ENCODE peak calls at places on chromosomes 5 and 9, in six cellular contexts. One of them, this sample, is unnamed.

GRCh38 chr9:15244001-15244441 is 63.0 kb downstream of the TTC39B start:
- DNase-seq in mesenchymal stem cell: no peak
- DNase-seq in IMR-90: peak; percentile 81
- DNase-seq in H1: no peak
- DNase-seq in neuronal stem cell: no peak
- DNase-seq in trophoblast cell: no peak
- DNase-seq in this sample: no peak

GRCh38 chr9:7273575-7273974 is 515.8 kb downstream of the KDM4C start:
- DNase-seq in mesenchymal stem cell: peak; percentile 61
- DNase-seq in IMR-90: peak; percentile 40
- DNase-seq in H1: no peak
- DNase-seq in neuronal stem cell: no peak
- DNase-seq in trophoblast cell: no peak
- DNase-seq in this sample: no peak

GRCh38 chr5:95730011-95730700 is 980 bp upstream of the RHOBTB3 start:
- DNase-seq in mesenchymal stem cell: no peak
- DNase-seq in IMR-90: peak; percentile 33
- DNase-seq in H1: no peak
- DNase-seq in neuronal stem cell: no peak
- DNase-seq in trophoblast cell: no peak
- DNase-seq in this sample: no peak

GRCh38 chr9:124008855-124009834 is 2.4 kb upstream of the LHX2 start:
- DNase-seq in mesenchymal stem cell: no peak
- DNase-seq in IMR-90: no peak
- DNase-seq in H1: peak; percentile 73
- DNase-seq in neuronal stem cell: peak; percentile 69
- DNase-seq in trophoblast cell: no peak
- DNase-seq in this sample: peak; percentile 81

GRCh38 chr5:149666212-149666852 is 63.8 kb upstream of the PPARGC1B start:
- DNase-seq in mesenchymal stem cell: peak; percentile 39
- DNase-seq in IMR-90: peak; percentile 27
- DNase-seq in H1: no peak
- DNase-seq in neuronal stem cell: no peak
- DNase-seq in trophoblast cell: no peak
- DNase-seq in this sample: no peak

GRCh38 chr5:122067330-122067885 is 10.7 kb downstream of the LOX start:
- DNase-seq in mesenchymal stem cell: no peak
- DNase-seq in IMR-90: no peak
- DNase-seq in H1: no peak
- DNase-seq in neuronal stem cell: no peak
- DNase-seq in trophoblast cell: no peak
- DNase-seq in this sample: peak; percentile 29

GRCh38 chr5:181088289-181088688 is 42.7 kb downstream of the OR2V1 start:
- DNase-seq in mesenchymal stem cell: no peak
- DNase-seq in IMR-90: no peak
- DNase-seq in H1: no peak
- DNase-seq in neuronal stem cell: no peak
- DNase-seq in trophoblast cell: peak; percentile 21
- DNase-seq in this sample: peak; percentile 76

GRCh38 chr9:6153425-6153824 is 62.2 kb upstream of the IL33 start:
- DNase-seq in mesenchymal stem cell: no peak
- DNase-seq in IMR-90: peak; percentile 20
- DNase-seq in H1: no peak
- DNase-seq in neuronal stem cell: no peak
- DNase-seq in trophoblast cell: no peak
- DNase-seq in this sample: no peak

GRCh38 chr9:35882265-35882848 is 12.2 kb upstream of the OR13J1 start:
- DNase-seq in mesenchymal stem cell: peak; percentile 72
- DNase-seq in IMR-90: peak; percentile 71
- DNase-seq in H1: peak; percentile 91
- DNase-seq in neuronal stem cell: peak; percentile 79
- DNase-seq in trophoblast cell: peak; percentile 85
- DNase-seq in this sample: peak; percentile 80

GRCh38 chr5:141508440-141508807 is 19.5 kb downstream of the PCDHGC5 start:
- DNase-seq in mesenchymal stem cell: no peak
- DNase-seq in IMR-90: no peak
- DNase-seq in H1: no peak
- DNase-seq in neuronal stem cell: no peak
- DNase-seq in trophoblast cell: no peak
- DNase-seq in this sample: no peak

GRCh38 chr5:64166201-64166959 is 737 bp downstream of the RNF180 start:
- DNase-seq in mesenchymal stem cell: peak; percentile 13
- DNase-seq in IMR-90: no peak
- DNase-seq in H1: no peak
- DNase-seq in neuronal stem cell: peak; percentile 18
- DNase-seq in trophoblast cell: no peak
- DNase-seq in this sample: no peak
- H2AFZ ChIP-seq in mesenchymal stem cell: peak overlapping the region; percentile 83
- H2AFZ ChIP-seq in IMR-90: peak overlapping the region; percentile 69
- H2AFZ ChIP-seq in H1: peak overlapping the region; percentile 98
- H2AFZ ChIP-seq in neuronal stem cell: peak overlapping the region; percentile 98
- H2AFZ ChIP-seq in trophoblast cell: peak overlapping the region; percentile 95
- H2AFZ ChIP-seq in this sample: peak overlapping the region; percentile 74

GRCh38 chr5:127442085-127442484 is 75.4 kb upstream of the PRRC1 start:
- DNase-seq in mesenchymal stem cell: peak; percentile 9
- DNase-seq in IMR-90: peak; percentile 2
- DNase-seq in H1: no peak
- DNase-seq in neuronal stem cell: no peak
- DNase-seq in trophoblast cell: peak; percentile 50
- DNase-seq in this sample: no peak

GRCh38 chr5:127440831-127441230 is 76.6 kb upstream of the PRRC1 start:
- DNase-seq in mesenchymal stem cell: no peak
- DNase-seq in IMR-90: no peak
- DNase-seq in H1: no peak
- DNase-seq in neuronal stem cell: no peak
- DNase-seq in trophoblast cell: no peak
- DNase-seq in this sample: no peak

GRCh38 chr5:127434588-127434987 is 82.9 kb upstream of the PRRC1 start:
- DNase-seq in mesenchymal stem cell: no peak
- DNase-seq in IMR-90: no peak
- DNase-seq in H1: no peak
- DNase-seq in neuronal stem cell: no peak
- DNase-seq in trophoblast cell: no peak
- DNase-seq in this sample: peak; percentile 41

GRCh38 chr5:127439544-127440096 is 77.8 kb upstream of the PRRC1 start:
- DNase-seq in mesenchymal stem cell: no peak
- DNase-seq in IMR-90: no peak
- DNase-seq in H1: no peak
- DNase-seq in neuronal stem cell: no peak
- DNase-seq in trophoblast cell: no peak
- DNase-seq in this sample: no peak
- H4K91ac ChIP-seq in mesenchymal stem cell: no peak overlapping the region
- H4K91ac ChIP-seq in IMR-90: no peak overlapping the region
- H4K91ac ChIP-seq in H1: no peak overlapping the region
- H4K91ac ChIP-seq in neuronal stem cell: no peak overlapping the region
- H4K91ac ChIP-seq in trophoblast cell: no peak overlapping the region
- H4K91ac ChIP-seq in this sample: no peak overlapping the region

DNA sequence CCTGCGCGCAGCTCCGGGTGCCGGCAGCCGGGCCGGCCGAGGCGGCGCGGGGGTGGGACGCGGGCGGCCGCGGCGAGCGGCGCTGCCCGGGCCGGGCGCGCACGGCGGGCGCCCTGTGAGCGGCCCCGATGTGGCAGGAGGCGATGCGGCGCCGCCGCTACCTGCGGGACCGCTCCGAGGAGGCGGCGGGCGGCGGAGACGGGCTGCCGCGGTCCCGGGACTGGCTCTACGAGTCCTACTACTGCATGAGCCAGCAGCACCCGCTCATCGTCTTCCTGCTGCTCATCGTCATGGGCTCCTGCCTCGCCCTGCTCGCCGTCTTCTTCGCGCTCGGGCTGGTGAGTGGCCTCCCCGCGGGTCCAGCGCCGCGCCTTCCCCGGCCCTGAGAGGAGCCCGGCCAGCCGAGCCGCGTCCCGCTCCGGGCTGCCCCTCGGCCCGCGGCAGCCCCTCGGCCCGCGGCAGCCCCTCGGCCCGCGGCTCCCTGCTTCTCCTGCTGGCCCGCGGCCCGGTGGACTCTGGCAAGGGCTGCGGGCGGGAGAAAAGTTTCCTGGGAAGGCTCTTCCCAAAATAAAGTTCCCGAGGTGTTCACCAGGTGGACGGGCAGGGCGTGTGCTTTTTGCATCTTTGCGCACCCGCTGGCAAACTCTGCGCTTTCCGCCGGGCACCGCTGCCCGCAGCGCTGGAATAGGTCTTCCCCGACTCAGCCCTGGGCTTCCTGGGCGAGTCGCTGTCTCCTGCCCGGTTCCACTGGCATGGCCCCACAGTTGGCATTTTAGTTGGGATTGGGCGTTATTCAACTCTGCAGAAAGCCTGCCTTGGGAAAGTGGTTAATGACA is 449 bp downstream of the ADCY2 start:
- DNase-seq in mesenchymal stem cell: no peak
- DNase-seq in IMR-90: no peak
- DNase-seq in H1: no peak
- DNase-seq in neuronal stem cell: no peak
- DNase-seq in trophoblast cell: peak; percentile 70
- DNase-seq in this sample: no peak
- H3K9ac ChIP-seq in mesenchymal stem cell: peak overlapping the region; percentile 36
- H3K9ac ChIP-seq in IMR-90: no peak overlapping the region
- H3K9ac ChIP-seq in H1: peak overlapping the region; percentile 76
- H3K9ac ChIP-seq in neuronal stem cell: peak overlapping the region; percentile 90
- H3K9ac ChIP-seq in trophoblast cell: no peak overlapping the region
- H3K9ac ChIP-seq in this sample: peak overlapping the region; percentile 73

DNA sequence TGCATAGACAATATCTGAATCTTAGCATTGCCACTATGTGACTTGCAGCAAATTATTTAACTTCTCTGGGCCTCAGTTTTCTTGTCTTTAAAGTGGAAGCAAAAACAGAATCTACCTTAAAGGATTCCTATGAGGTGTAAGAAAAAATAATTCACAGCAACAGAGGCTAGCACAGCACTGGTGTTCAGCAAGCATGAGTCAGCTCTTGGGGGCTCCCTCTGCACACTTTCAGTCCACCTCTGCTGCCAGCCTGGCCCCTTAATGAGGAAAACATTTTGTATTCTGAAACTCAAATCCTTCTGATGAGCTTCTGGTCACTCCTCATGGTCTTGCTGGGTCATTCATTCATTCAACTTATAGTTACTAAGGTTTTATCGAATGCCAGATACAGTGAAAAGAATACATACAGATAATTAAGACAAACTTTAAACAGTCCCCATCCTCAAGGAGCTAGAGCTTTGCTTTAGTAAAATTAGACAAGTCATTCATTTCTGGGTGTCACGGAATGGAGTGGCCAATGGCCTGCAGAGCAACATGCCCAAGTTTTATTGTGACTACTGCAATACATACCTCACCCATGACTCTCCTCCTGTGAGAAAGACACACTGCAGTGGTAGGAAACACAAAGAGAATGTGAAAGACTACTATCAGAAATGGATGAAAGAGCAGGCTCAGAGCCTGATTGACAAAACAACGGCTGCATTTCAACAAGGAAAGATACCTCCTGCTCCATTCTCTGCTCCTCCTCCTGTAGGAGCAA is 26.8 kb upstream of the IQGAP2 start:
- DNase-seq in mesenchymal stem cell: peak; percentile 17
- DNase-seq in IMR-90: peak; percentile 33
- DNase-seq in H1: no peak
- DNase-seq in neuronal stem cell: no peak
- DNase-seq in trophoblast cell: peak; percentile 9
- DNase-seq in this sample: no peak
- H2AFZ ChIP-seq in mesenchymal stem cell: no peak overlapping the region
- H2AFZ ChIP-seq in IMR-90: no peak overlapping the region
- H2AFZ ChIP-seq in H1: no peak overlapping the region
- H2AFZ ChIP-seq in neuronal stem cell: no peak overlapping the region
- H2AFZ ChIP-seq in trophoblast cell: no peak overlapping the region
- H2AFZ ChIP-seq in this sample: no peak overlapping the region

GRCh38 chr5:121008041-121008440 is 543.9 kb downstream of the PRR16 start:
- DNase-seq in mesenchymal stem cell: no peak
- DNase-seq in IMR-90: no peak
- DNase-seq in H1: no peak
- DNase-seq in neuronal stem cell: no peak
- DNase-seq in trophoblast cell: no peak
- DNase-seq in this sample: no peak
- H4K91ac ChIP-seq in mesenchymal stem cell: no peak overlapping the region
- H4K91ac ChIP-seq in IMR-90: no peak overlapping the region
- H4K91ac ChIP-seq in H1: no peak overlapping the region
- H4K91ac ChIP-seq in neuronal stem cell: no peak overlapping the region
- H4K91ac ChIP-seq in trophoblast cell: no peak overlapping the region
- H4K91ac ChIP-seq in this sample: no peak overlapping the region

GRCh38 chr9:110130791-110131416 is 77.1 kb downstream of the C9orf152 start:
- DNase-seq in mesenchymal stem cell: no peak
- DNase-seq in IMR-90: no peak
- DNase-seq in H1: no peak
- DNase-seq in neuronal stem cell: no peak
- DNase-seq in trophoblast cell: no peak
- DNase-seq in this sample: no peak

GRCh38 chr9:110128664-110129329 is 79.2 kb downstream of the C9orf152 start:
- DNase-seq in mesenchymal stem cell: peak; percentile 59
- DNase-seq in IMR-90: no peak
- DNase-seq in H1: no peak
- DNase-seq in neuronal stem cell: no peak
- DNase-seq in trophoblast cell: no peak
- DNase-seq in this sample: no peak

GRCh38 chr9:110131499-110131898 is 76.5 kb downstream of the C9orf152 start:
- DNase-seq in mesenchymal stem cell: peak; percentile 54
- DNase-seq in IMR-90: peak; percentile 61
- DNase-seq in H1: no peak
- DNase-seq in neuronal stem cell: peak; percentile 38
- DNase-seq in trophoblast cell: peak; percentile 98
- DNase-seq in this sample: no peak

GRCh38 chr9:110130211-110130610 is 77.7 kb downstream of the C9orf152 start:
- DNase-seq in mesenchymal stem cell: no peak
- DNase-seq in IMR-90: no peak
- DNase-seq in H1: no peak
- DNase-seq in neuronal stem cell: no peak
- DNase-seq in trophoblast cell: no peak
- DNase-seq in this sample: no peak

GRCh38 chr9:110129460-110129859 is 78.5 kb downstream of the C9orf152 start:
- DNase-seq in mesenchymal stem cell: no peak
- DNase-seq in IMR-90: no peak
- DNase-seq in H1: no peak
- DNase-seq in neuronal stem cell: no peak
- DNase-seq in trophoblast cell: no peak
- DNase-seq in this sample: no peak
- H3K9ac ChIP-seq in mesenchymal stem cell: no peak overlapping the region
- H3K9ac ChIP-seq in IMR-90: no peak overlapping the region
- H3K9ac ChIP-seq in H1: no peak overlapping the region
- H3K9ac ChIP-seq in neuronal stem cell: no peak overlapping the region
- H3K9ac ChIP-seq in trophoblast cell: no peak overlapping the region
- H3K9ac ChIP-seq in this sample: no peak overlapping the region

DNA sequence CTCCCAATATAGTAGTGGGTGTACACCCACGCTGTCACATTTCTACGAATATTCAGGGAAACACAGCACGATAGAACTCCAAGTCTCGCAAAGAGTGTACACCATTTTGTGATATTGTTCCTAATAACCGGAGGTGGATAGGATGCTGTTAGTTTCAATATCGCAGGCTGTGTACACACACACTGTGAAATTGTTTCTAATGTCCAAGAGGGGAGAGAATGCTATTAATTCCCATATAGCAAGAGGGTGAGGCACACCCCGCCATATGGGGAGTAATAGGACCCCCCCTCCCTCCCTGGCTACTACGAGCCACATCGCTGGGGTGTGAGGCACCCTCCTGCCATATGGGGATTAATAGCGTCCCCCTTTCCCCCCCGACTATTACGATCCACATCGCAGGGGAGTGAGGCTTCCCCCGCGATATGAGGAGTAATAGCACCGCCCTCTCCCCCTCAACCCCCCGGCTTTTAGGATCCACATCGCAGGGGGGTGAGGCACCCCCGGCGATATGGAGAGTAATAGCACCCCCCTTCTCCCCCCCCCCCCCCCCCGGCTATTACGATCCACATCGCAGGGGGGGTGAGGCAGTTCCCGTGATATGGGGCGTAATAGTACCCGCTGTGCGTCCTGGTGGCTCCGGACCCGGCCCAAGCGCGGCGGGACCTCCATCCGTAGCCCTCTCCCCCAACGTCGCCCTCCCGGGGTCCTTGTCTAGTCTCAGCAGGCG is 565 bp upstream of the STK32A start:
- DNase-seq in mesenchymal stem cell: no peak
- DNase-seq in IMR-90: no peak
- DNase-seq in H1: no peak
- DNase-seq in neuronal stem cell: no peak
- DNase-seq in trophoblast cell: no peak
- DNase-seq in this sample: no peak
- H2AFZ ChIP-seq in mesenchymal stem cell: peak overlapping the region; percentile 43
- H2AFZ ChIP-seq in IMR-90: peak overlapping the region; percentile 88
- H2AFZ ChIP-seq in H1: no peak overlapping the region
- H2AFZ ChIP-seq in neuronal stem cell: peak overlapping the region; percentile 98
- H2AFZ ChIP-seq in trophoblast cell: no peak overlapping the region
- H2AFZ ChIP-seq in this sample: no peak overlapping the region